ENCODE peak calls at places on chromosomes 2 and 18, in six cellular contexts. V is RPMI7951, N is PC-3, J is right lobe of liver, Z is RPMI8226, F is epithelial cell of esophagus. O is an unnamed sample.

GRCh38 chr18:58998421-58999203 is 133.9 kb downstream of the ZNF532 start:
- DNase-seq in V (peak), N (peak), J (no peak), Z (no peak), F (peak), O (no peak)

GRCh38 chr2:73832905-73833304 is 4.1 kb downstream of the STAMBP start:
- DNase-seq in V (peak), N (peak), J (no peak), Z (no peak), F (peak), O (no peak)

GRCh38 chr2:212646698-212647097 is 108.1 kb upstream of the ERBB4 start:
- DNase-seq in V (peak), N (peak), J (no peak), Z (no peak), F (peak), O (no peak)

GRCh38 chr18:8402237-8402636 is 207.0 kb upstream of the RAB12 start:
- DNase-seq in V (no peak), N (no peak), J (no peak), Z (no peak), F (no peak), O (no peak)

GRCh38 chr2:136858656-136859055 is 93.3 kb downstream of the THSD7B start:
- DNase-seq in V (no peak), N (no peak), J (no peak), Z (no peak), F (no peak), O (no peak)

GRCh38 chr2:98126061-98126460 is 39.1 kb downstream of the VWA3B start:
- DNase-seq in V (no peak), N (no peak), J (no peak), Z (no peak), F (peak), O (no peak)

GRCh38 chr2:232434091-232434490 is 21.9 kb upstream of the ALPI start:
- DNase-seq in V (no peak), N (no peak), J (no peak), Z (no peak), F (no peak), O (no peak)

GRCh38 chr18:76874643-76875389 is 52.5 kb downstream of the ZNF236 start:
- DNase-seq in V (peak), N (no peak), J (no peak), Z (no peak), F (peak), O (no peak)

GRCh38 chr2:62660582-62661262 is 44.8 kb upstream of the EHBP1 start:
- DNase-seq in V (peak), N (peak), J (no peak), Z (no peak), F (peak), O (no peak)

GRCh38 chr2:239204143-239204875 is 196.5 kb downstream of the HDAC4 start:
- DNase-seq in V (no peak), N (no peak), J (peak), Z (no peak), F (no peak), O (no peak)

GRCh38 chr18:13271512-13271911 is 53.0 kb downstream of the LDLRAD4 start:
- DNase-seq in V (no peak), N (no peak), J (no peak), Z (no peak), F (no peak), O (no peak)

GRCh38 chr2:128450211-128451015 is 131.7 kb upstream of the HS6ST1 start:
- DNase-seq in V (no peak), N (no peak), J (no peak), Z (no peak), F (no peak), O (no peak)

GRCh38 chr2:155830817-155831579 is 501.5 kb downstream of the NR4A2 start:
- DNase-seq in V (no peak), N (no peak), J (no peak), Z (no peak), F (peak), O (no peak)

GRCh38 chr2:63192169-63192888 is 141.7 kb downstream of the OTX1 start:
- DNase-seq in V (no peak), N (no peak), J (no peak), Z (no peak), F (peak), O (no peak)

GRCh38 chr18:51802589-51802988 is 537.4 kb upstream of the DCC start:
- DNase-seq in V (no peak), N (no peak), J (no peak), Z (no peak), F (no peak), O (no peak)

GRCh38 chr2:191977754-191978153 is 130.9 kb upstream of the CAVIN2 start:
- DNase-seq in V (no peak), N (no peak), J (no peak), Z (no peak), F (no peak), O (no peak)

GRCh38 chr2:10688921-10689807 is 611 bp downstream of the NOL10 start:
- DNase-seq in V (peak), N (no peak), J (peak), Z (peak), F (no peak), O (peak)

GRCh38 chr18:10860937-10861336 is 288.4 kb downstream of the PIEZO2 start:
- DNase-seq in V (peak), N (no peak), J (no peak), Z (no peak), F (no peak), O (no peak)

GRCh38 chr18:25467226-25468065 is 115.5 kb upstream of the ZNF521 start:
- DNase-seq in V (peak), N (no peak), J (no peak), Z (no peak), F (no peak), O (no peak)

GRCh38 chr2:240121675-240122074 is 14.4 kb downstream of the COPS9 start:
- DNase-seq in V (no peak), N (no peak), J (no peak), Z (no peak), F (no peak), O (no peak)

GRCh38 chr2:231716641-231717280 is 8.4 kb downstream of the PTMA start:
- DNase-seq in V (peak), N (peak), J (no peak), Z (no peak), F (no peak), O (no peak)

GRCh38 chr18:64142904-64143303 is 6.0 kb downstream of the LINC00305 start:
- DNase-seq in V (no peak), N (no peak), J (no peak), Z (no peak), F (no peak), O (no peak)

GRCh38 chr2:232458661-232459418 is 2.9 kb downstream of the ALPI start:
- DNase-seq in V (no peak), N (no peak), J (peak), Z (no peak), F (no peak), O (no peak)

GRCh38 chr2:121231385-121232000 is 53.5 kb downstream of the TFCP2L1 start:
- DNase-seq in V (no peak), N (no peak), J (peak), Z (no peak), F (no peak), O (no peak)